ENCODE peak calls at places on chromosome 16, in seven cellular contexts. E, Z, K, G, D, F and M are unnamed samples.
A peak's percentile ranks its signal among the peaks of the same experiment; 100 is the strongest.

GRCh38 chr16:20944861-20945390 is 44.4 kb downstream of the LYRM1 start:
- DNase-seq in E (no peak), Z (no peak), K (no peak), G (no peak), D (no peak), F (no peak), M (peak; percentile 36)

GRCh38 chr16:73170587-73170986 is 122.7 kb upstream of the ZFHX3 start:
- DNase-seq in E (no peak), Z (no peak), K (no peak), G (no peak), D (no peak), F (no peak), M (no peak)

GRCh38 chr16:67529639-67530012 is 997 bp downstream of the RIPOR1 start:
- DNase-seq in E (no peak), Z (no peak), K (no peak), G (no peak), D (no peak), F (no peak), M (no peak)

GRCh38 chr16:27703545-27703944 is 153.6 kb downstream of the KATNIP start:
- DNase-seq in E (no peak), Z (peak; percentile 8), K (no peak), G (no peak), D (peak; percentile 20), F (no peak), M (peak; percentile 68)

GRCh38 chr16:66150691-66151090 is 215.8 kb upstream of the CDH5 start:
- DNase-seq in E (no peak), Z (no peak), K (no peak), G (no peak), D (no peak), F (no peak), M (no peak)

GRCh38 chr16:57235128-57236092 is 9.6 kb upstream of the ARL2BP start:
- DNase-seq in E (no peak), Z (no peak), K (no peak), G (peak; percentile 23), D (no peak), F (peak; percentile 15), M (peak; percentile 80)

GRCh38 chr16:66070140-66070887 is 296.2 kb upstream of the CDH5 start:
- DNase-seq in E (no peak), Z (peak; percentile 41), K (peak; percentile 85), G (no peak), D (peak; percentile 43), F (peak; percentile 82), M (peak; percentile 34)

GRCh38 chr16:62079236-62079635 is 43.0 kb upstream of the CDH8 start:
- DNase-seq in E (no peak), Z (no peak), K (no peak), G (peak; percentile 5), D (no peak), F (no peak), M (peak; percentile 65)

GRCh38 chr16:59950431-59950830 is 1216.3 kb upstream of the GOT2 start:
- DNase-seq in E (no peak), Z (no peak), K (no peak), G (no peak), D (no peak), F (no peak), M (no peak)

GRCh38 chr16:67703626-67704025 is 15.5 kb downstream of the GFOD2 start:
- DNase-seq in E (no peak), Z (no peak), K (no peak), G (no peak), D (no peak), F (no peak), M (no peak)

GRCh38 chr16:64893386-64893785 is 228.5 kb downstream of the CDH11 start:
- DNase-seq in E (no peak), Z (no peak), K (no peak), G (no peak), D (no peak), F (no peak), M (peak; percentile 33)

GRCh38 chr16:47774661-47775060 is 313.5 kb downstream of the PHKB start:
- DNase-seq in E (no peak), Z (no peak), K (no peak), G (no peak), D (no peak), F (no peak), M (peak; percentile 4)

GRCh38 chr16:27748868-27749546 is 199.1 kb downstream of the KATNIP start:
- DNase-seq in E (no peak), Z (peak; percentile 33), K (peak; percentile 58), G (peak; percentile 85), D (no peak), F (peak; percentile 39), M (peak; percentile 42)

GRCh38 chr16:20857281-20857680 is 42.9 kb downstream of the DCUN1D3 start:
- DNase-seq in E (no peak), Z (no peak), K (no peak), G (no peak), D (no peak), F (no peak), M (no peak)

GRCh38 chr16:65083181-65083845 is 38.5 kb downstream of the CDH11 start:
- DNase-seq in E (no peak), Z (no peak), K (no peak), G (no peak), D (no peak), F (no peak), M (no peak)

GRCh38 chr16:67549936-67550335 is 12.4 kb upstream of the CTCF start:
- DNase-seq in E (no peak), Z (no peak), K (no peak), G (no peak), D (no peak), F (no peak), M (no peak)

DNA sequence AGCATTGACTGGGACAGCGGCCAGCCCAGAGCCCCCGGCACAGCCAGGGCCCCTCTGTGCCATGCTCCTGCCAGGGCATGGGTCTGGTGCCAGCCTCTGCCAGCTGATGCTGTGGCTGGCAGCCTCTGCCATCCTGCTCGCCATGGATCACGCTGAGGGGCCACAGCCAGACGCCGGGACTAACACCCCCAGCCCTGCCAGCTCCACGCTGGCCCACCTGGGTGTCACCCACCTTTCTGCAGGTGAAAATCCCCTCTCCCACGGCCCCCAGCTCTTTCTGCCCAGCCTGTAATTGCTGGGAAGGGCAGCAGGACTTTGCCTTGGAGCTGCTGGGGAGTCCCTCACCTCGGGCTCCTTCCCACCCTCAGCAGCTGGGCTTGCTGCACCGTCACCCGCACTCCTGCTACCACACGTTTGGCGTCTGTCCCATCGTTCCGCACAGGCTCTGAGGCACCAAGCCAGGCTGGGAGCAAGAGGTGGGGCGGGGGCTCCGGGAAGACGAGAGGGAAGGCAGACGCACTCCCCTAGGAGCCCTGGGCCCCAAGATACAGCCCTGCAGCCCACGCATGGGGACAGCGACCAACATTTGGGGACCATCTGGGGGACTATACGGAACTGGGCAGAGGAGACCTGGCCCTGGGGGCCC is 42.0 kb upstream of the ACSF3 start:
- DNase-seq in E (no peak), Z (no peak), K (no peak), G (no peak), D (no peak), F (no peak), M (peak; percentile 31)
- H3K27ac ChIP-seq in E (no peak overlapping the region), Z (no peak overlapping the region), K (peak overlapping the region; percentile 79), G (peak overlapping the region; percentile 74), D (no peak overlapping the region), F (no peak overlapping the region), M (no peak overlapping the region)

GRCh38 chr16:15811778-15812750 is 44.8 kb downstream of the MYH11 start:
- DNase-seq in E (no peak), Z (peak; percentile 67), K (peak; percentile 83), G (peak; percentile 54), D (no peak), F (peak; percentile 77), M (no peak)
- TF ChIP-seq CTCF in E (no peak), Z (peak; percentile 30), K (no peak), G (no peak), D (no peak), F (peak; percentile 25), M (no peak)

DNA sequence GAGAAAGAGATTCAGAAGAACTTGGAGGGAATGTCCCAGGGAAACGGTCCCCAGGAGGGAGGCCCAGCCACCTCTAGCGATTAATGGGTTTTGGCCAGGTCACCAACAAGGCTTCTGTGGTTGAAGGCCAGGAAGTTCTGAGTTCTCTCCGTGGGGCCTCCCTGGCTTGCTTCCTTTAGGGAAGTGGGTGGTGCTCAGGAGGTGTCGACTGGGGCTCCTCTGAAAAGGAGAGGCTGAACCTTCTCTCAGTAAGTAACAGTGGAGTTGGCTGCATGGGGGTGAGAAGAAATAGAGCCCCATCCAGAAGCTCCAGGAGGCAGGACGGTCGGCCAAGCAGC is 77.1 kb upstream of the GSE1 start:
- DNase-seq in E (no peak), Z (no peak), K (no peak), G (no peak), D (no peak), F (no peak), M (no peak)
- H3K27ac ChIP-seq in E (no peak overlapping the region), Z (no peak overlapping the region), K (no peak overlapping the region), G (no peak overlapping the region), D (no peak overlapping the region), F (no peak overlapping the region), M (peak overlapping the region; percentile 62)

GRCh38 chr16:23967018-23967417 is 131.2 kb downstream of the PRKCB start:
- DNase-seq in E (no peak), Z (no peak), K (no peak), G (no peak), D (peak; percentile 41), F (no peak), M (peak; percentile 86)
- TF ChIP-seq CTCF in E (no peak), Z (no peak), K (no peak), G (no peak), D (no peak), F (no peak), M (peak; percentile 19)

GRCh38 chr16:54586474-54587175 is 300.0 kb upstream of the IRX3 start:
- DNase-seq in E (peak; percentile 25), Z (no peak), K (no peak), G (no peak), D (no peak), F (no peak), M (no peak)

GRCh38 chr16:54584121-54584520 is 297.5 kb upstream of the IRX3 start:
- DNase-seq in E (no peak), Z (no peak), K (no peak), G (no peak), D (no peak), F (no peak), M (no peak)

GRCh38 chr16:54587176-54587515 is 300.6 kb upstream of the IRX3 start:
- DNase-seq in E (peak; percentile 12), Z (no peak), K (no peak), G (no peak), D (no peak), F (no peak), M (no peak)

GRCh38 chr16:54585966-54586365 is 299.4 kb upstream of the IRX3 start:
- DNase-seq in E (peak; percentile 77), Z (no peak), K (no peak), G (no peak), D (no peak), F (no peak), M (no peak)

DNA sequence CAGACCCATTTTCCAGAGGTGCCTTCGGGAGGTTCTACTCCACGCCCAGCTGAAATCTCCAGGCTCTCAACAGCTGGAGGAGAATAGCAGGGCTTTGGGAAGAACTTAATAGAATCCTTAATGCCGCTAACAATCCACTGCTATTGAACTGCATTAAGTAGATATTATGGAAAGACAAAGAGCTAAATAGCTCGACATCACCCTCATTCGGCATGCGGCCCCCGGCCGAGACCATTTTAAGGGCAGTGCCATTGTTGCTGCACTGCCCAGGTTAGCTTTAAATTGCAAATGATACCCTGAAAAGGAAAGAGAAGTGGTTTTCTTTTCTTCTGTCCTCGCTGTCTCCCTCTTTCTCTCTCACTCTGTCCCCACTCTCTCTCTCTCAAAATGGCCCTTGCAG is 298.5 kb upstream of the IRX3 start:
- DNase-seq in E (peak; percentile 22), Z (no peak), K (no peak), G (no peak), D (no peak), F (no peak), M (no peak)
- H3K27ac ChIP-seq in E (no peak overlapping the region), Z (no peak overlapping the region), K (no peak overlapping the region), G (no peak overlapping the region), D (no peak overlapping the region), F (no peak overlapping the region), M (no peak overlapping the region)